ENCODE peak calls at places on chromosome 4, in ten cellular contexts. One of them, this sample, is unnamed.

GRCh38 chr4:16450031-16450430 is 223.8 kb upstream of the TAPT1 start:
- DNase-seq in occipital lobe: no peak
- DNase-seq in cardiac muscle cell: no peak
- DNase-seq in H4: no peak
- DNase-seq in RPMI7951: no peak
- DNase-seq in astrocyte of the hippocampus: no peak
- DNase-seq in HS-5: no peak
- DNase-seq in posterior cingulate gyrus: no peak
- DNase-seq in kidney tubule cell: no peak
- DNase-seq in A549: no peak
- DNase-seq in this sample: no peak

GRCh38 chr4:152900395-152900794 is 35.7 kb upstream of the FHDC1 start:
- DNase-seq in occipital lobe: no peak
- DNase-seq in cardiac muscle cell: no peak
- DNase-seq in H4: no peak
- DNase-seq in RPMI7951: no peak
- DNase-seq in astrocyte of the hippocampus: no peak
- DNase-seq in HS-5: no peak
- DNase-seq in posterior cingulate gyrus: no peak
- DNase-seq in kidney tubule cell: no peak
- DNase-seq in A549: no peak
- DNase-seq in this sample: no peak

GRCh38 chr4:185730387-185730786 is 81.6 kb downstream of the SORBS2 start:
- DNase-seq in occipital lobe: no peak
- DNase-seq in cardiac muscle cell: peak
- DNase-seq in H4: peak
- DNase-seq in RPMI7951: peak
- DNase-seq in astrocyte of the hippocampus: peak
- DNase-seq in HS-5: no peak
- DNase-seq in posterior cingulate gyrus: no peak
- DNase-seq in kidney tubule cell: peak
- DNase-seq in A549: no peak
- DNase-seq in this sample: no peak

GRCh38 chr4:99845708-99846469 is 29.3 kb downstream of the DAPP1 start:
- DNase-seq in occipital lobe: no peak
- DNase-seq in cardiac muscle cell: no peak
- DNase-seq in H4: no peak
- DNase-seq in RPMI7951: no peak
- DNase-seq in astrocyte of the hippocampus: no peak
- DNase-seq in HS-5: no peak
- DNase-seq in posterior cingulate gyrus: no peak
- DNase-seq in kidney tubule cell: no peak
- DNase-seq in A549: no peak
- DNase-seq in this sample: no peak

GRCh38 chr4:81650871-81651270 is 179.2 kb upstream of the RASGEF1B start:
- DNase-seq in occipital lobe: no peak
- DNase-seq in cardiac muscle cell: peak
- DNase-seq in H4: peak
- DNase-seq in RPMI7951: no peak
- DNase-seq in astrocyte of the hippocampus: peak
- DNase-seq in HS-5: no peak
- DNase-seq in posterior cingulate gyrus: no peak
- DNase-seq in kidney tubule cell: peak
- DNase-seq in A549: no peak
- DNase-seq in this sample: no peak

GRCh38 chr4:25955705-25956104 is 41.7 kb downstream of the SMIM20 start:
- DNase-seq in occipital lobe: no peak
- DNase-seq in cardiac muscle cell: no peak
- DNase-seq in H4: no peak
- DNase-seq in RPMI7951: no peak
- DNase-seq in astrocyte of the hippocampus: no peak
- DNase-seq in HS-5: no peak
- DNase-seq in posterior cingulate gyrus: no peak
- DNase-seq in kidney tubule cell: no peak
- DNase-seq in A549: no peak
- DNase-seq in this sample: no peak

GRCh38 chr4:100042235-100042634 is 92.2 kb upstream of the H2AZ1 start:
- DNase-seq in occipital lobe: no peak
- DNase-seq in cardiac muscle cell: no peak
- DNase-seq in H4: peak
- DNase-seq in RPMI7951: no peak
- DNase-seq in astrocyte of the hippocampus: no peak
- DNase-seq in HS-5: no peak
- DNase-seq in posterior cingulate gyrus: no peak
- DNase-seq in kidney tubule cell: peak
- DNase-seq in A549: no peak
- DNase-seq in this sample: no peak

GRCh38 chr4:137677851-137678250 is 145.6 kb upstream of the PCDH18 start:
- DNase-seq in occipital lobe: no peak
- DNase-seq in cardiac muscle cell: no peak
- DNase-seq in H4: no peak
- DNase-seq in RPMI7951: peak
- DNase-seq in astrocyte of the hippocampus: no peak
- DNase-seq in HS-5: peak
- DNase-seq in posterior cingulate gyrus: no peak
- DNase-seq in kidney tubule cell: peak
- DNase-seq in A549: no peak
- DNase-seq in this sample: peak

GRCh38 chr4:108247511-108248088 is 78.9 kb upstream of the LEF1 start:
- DNase-seq in occipital lobe: no peak
- DNase-seq in cardiac muscle cell: peak
- DNase-seq in H4: peak
- DNase-seq in RPMI7951: peak
- DNase-seq in astrocyte of the hippocampus: peak
- DNase-seq in HS-5: no peak
- DNase-seq in posterior cingulate gyrus: no peak
- DNase-seq in kidney tubule cell: peak
- DNase-seq in A549: no peak
- DNase-seq in this sample: no peak

GRCh38 chr4:78410651-78411050 is 140.9 kb upstream of the ANXA3 start:
- DNase-seq in occipital lobe: no peak
- DNase-seq in cardiac muscle cell: no peak
- DNase-seq in H4: no peak
- DNase-seq in RPMI7951: no peak
- DNase-seq in astrocyte of the hippocampus: no peak
- DNase-seq in HS-5: no peak
- DNase-seq in posterior cingulate gyrus: no peak
- DNase-seq in kidney tubule cell: no peak
- DNase-seq in A549: no peak
- DNase-seq in this sample: no peak

GRCh38 chr4:54954656-54955388 is 170.6 kb downstream of the KDR start:
- DNase-seq in occipital lobe: no peak
- DNase-seq in cardiac muscle cell: peak
- DNase-seq in H4: no peak
- DNase-seq in RPMI7951: no peak
- DNase-seq in astrocyte of the hippocampus: no peak
- DNase-seq in HS-5: no peak
- DNase-seq in posterior cingulate gyrus: peak
- DNase-seq in kidney tubule cell: no peak
- DNase-seq in A549: no peak
- DNase-seq in this sample: no peak

GRCh38 chr4:182560358-182560757 is 317.2 kb downstream of the TENM3 start:
- DNase-seq in occipital lobe: no peak
- DNase-seq in cardiac muscle cell: no peak
- DNase-seq in H4: no peak
- DNase-seq in RPMI7951: peak
- DNase-seq in astrocyte of the hippocampus: peak
- DNase-seq in HS-5: no peak
- DNase-seq in posterior cingulate gyrus: no peak
- DNase-seq in kidney tubule cell: no peak
- DNase-seq in A549: no peak
- DNase-seq in this sample: peak

GRCh38 chr4:13918110-13918509 is 290.6 kb upstream of the BOD1L1 start:
- DNase-seq in occipital lobe: no peak
- DNase-seq in cardiac muscle cell: no peak
- DNase-seq in H4: peak
- DNase-seq in RPMI7951: peak
- DNase-seq in astrocyte of the hippocampus: peak
- DNase-seq in HS-5: peak
- DNase-seq in posterior cingulate gyrus: no peak
- DNase-seq in kidney tubule cell: peak
- DNase-seq in A549: peak
- DNase-seq in this sample: peak

GRCh38 chr4:134141728-134142127 is 59.9 kb downstream of the PABPC4L start:
- DNase-seq in occipital lobe: no peak
- DNase-seq in cardiac muscle cell: no peak
- DNase-seq in H4: no peak
- DNase-seq in RPMI7951: no peak
- DNase-seq in astrocyte of the hippocampus: no peak
- DNase-seq in HS-5: no peak
- DNase-seq in posterior cingulate gyrus: no peak
- DNase-seq in kidney tubule cell: no peak
- DNase-seq in A549: no peak
- DNase-seq in this sample: no peak

GRCh38 chr4:109981936-109982335 is 69.3 kb downstream of the EGF start:
- DNase-seq in occipital lobe: no peak
- DNase-seq in cardiac muscle cell: no peak
- DNase-seq in H4: no peak
- DNase-seq in RPMI7951: no peak
- DNase-seq in astrocyte of the hippocampus: no peak
- DNase-seq in HS-5: no peak
- DNase-seq in posterior cingulate gyrus: no peak
- DNase-seq in kidney tubule cell: no peak
- DNase-seq in A549: no peak
- DNase-seq in this sample: no peak

GRCh38 chr4:38386011-38386551 is 277.9 kb upstream of the KLF3 start:
- DNase-seq in occipital lobe: no peak
- DNase-seq in cardiac muscle cell: no peak
- DNase-seq in H4: no peak
- DNase-seq in RPMI7951: no peak
- DNase-seq in astrocyte of the hippocampus: no peak
- DNase-seq in HS-5: no peak
- DNase-seq in posterior cingulate gyrus: no peak
- DNase-seq in kidney tubule cell: no peak
- DNase-seq in A549: no peak
- DNase-seq in this sample: no peak

GRCh38 chr4:3483471-3483921 is 20.4 kb downstream of the DOK7 start:
- DNase-seq in occipital lobe: no peak
- DNase-seq in cardiac muscle cell: peak
- DNase-seq in H4: peak
- DNase-seq in RPMI7951: peak
- DNase-seq in astrocyte of the hippocampus: peak
- DNase-seq in HS-5: no peak
- DNase-seq in posterior cingulate gyrus: no peak
- DNase-seq in kidney tubule cell: peak
- DNase-seq in A549: no peak
- DNase-seq in this sample: peak

GRCh38 chr4:179880756-179881155 is 2362.4 kb upstream of the TENM3 start:
- DNase-seq in occipital lobe: no peak
- DNase-seq in cardiac muscle cell: no peak
- DNase-seq in H4: no peak
- DNase-seq in RPMI7951: no peak
- DNase-seq in astrocyte of the hippocampus: no peak
- DNase-seq in HS-5: no peak
- DNase-seq in posterior cingulate gyrus: no peak
- DNase-seq in kidney tubule cell: no peak
- DNase-seq in A549: no peak
- DNase-seq in this sample: peak